ENCODE peak calls at places on chromosomes 13 and 19, in four cellular contexts. P is tibial nerve, T is cardiac muscle cell, J is left lung. D is an unnamed sample.

GRCh38 chr19:57099199-57099661 is 20.6 kb upstream of the USP29 start:
- DNase-seq in P (no peak), T (peak; percentile 70), J (peak; percentile 62), D (no peak)

GRCh38 chr19:49859838-49860715 is 7.3 kb downstream of the PNKP start:
- DNase-seq in T (no peak), P (no peak), J (no peak), D (no peak)

GRCh38 chr13:41064493-41064892 is 3.2 kb downstream of the WBP4 start:
- DNase-seq in P (no peak), T (peak; percentile 67), J (no peak), D (no peak)

GRCh38 chr19:6519289-6519688 is 11.5 kb upstream of the TNFSF9 start:
- DNase-seq in J (no peak), T (peak; percentile 77), P (no peak), D (no peak)

GRCh38 chr13:44155422-44156293 is 218.0 kb upstream of the SERP2 start:
- DNase-seq in J (peak; percentile 54), P (peak; percentile 33), T (peak; percentile 80), D (no peak)

GRCh38 chr13:43374621-43375020 is 351.2 kb downstream of the DNAJC15 start:
- DNase-seq in T (peak; percentile 80), P (no peak), J (no peak), D (peak; percentile 20)

GRCh38 chr13:34847751-34848150 is 94.3 kb upstream of the NBEA start:
- DNase-seq in J (no peak), T (no peak), P (no peak), D (no peak)

GRCh38 chr19:13451596-13451995 is 54.7 kb downstream of the CACNA1A start:
- DNase-seq in P (no peak), J (no peak), T (no peak), D (no peak)

GRCh38 chr13:112690242-112690943 is 555 bp downstream of the ATP11A start:
- DNase-seq in J (peak; percentile 42), P (no peak), T (peak; percentile 23), D (no peak)

GRCh38 chr13:47858678-47859050 is 142.4 kb downstream of the SUCLA2 start:
- DNase-seq in T (peak; percentile 80), P (no peak), J (no peak), D (no peak)

GRCh38 chr19:49592486-49593232 is 1.7 kb downstream of the PRR12 start:
- DNase-seq in P (no peak), J (no peak), T (peak; percentile 12), D (peak; percentile 28)

GRCh38 chr13:95641291-95641811 is 3.2 kb downstream of the DZIP1 start:
- DNase-seq in P (no peak), J (no peak), T (peak; percentile 52), D (no peak)

GRCh38 chr13:80141114-80141849 is 199.6 kb downstream of the SPRY2 start:
- DNase-seq in J (peak; percentile 39), P (no peak), T (peak; percentile 96), D (peak; percentile 57)

GRCh38 chr19:46850228-46851203 is at the start of gene AP2S1:
- DNase-seq in J (peak; percentile 95), T (peak; percentile 100), P (peak; percentile 91), D (peak; percentile 98)

GRCh38 chr19:18802354-18802753 is 11.2 kb upstream of the COMP start:
- DNase-seq in J (no peak), T (no peak), P (no peak), D (no peak)

GRCh38 chr19:55069859-55070225 is 5.8 kb upstream of the EPS8L1 start:
- DNase-seq in P (no peak), J (no peak), T (no peak), D (no peak)

GRCh38 chr13:39407786-39408185 is 195.2 kb downstream of the LHFPL6 start:
- DNase-seq in T (no peak), P (no peak), J (no peak), D (no peak)

GRCh38 chr19:21023901-21024300 is 3.4 kb downstream of the ZNF430 start:
- DNase-seq in P (no peak), J (no peak), T (no peak), D (no peak)

GRCh38 chr19:677601-678380 is 1.6 kb downstream of the FSTL3 start:
- DNase-seq in J (no peak), T (no peak), P (no peak), D (no peak)

GRCh38 chr19:3135961-3136683 is at the start of gene GNA15:
- DNase-seq in J (peak; percentile 77), T (no peak), P (no peak), D (no peak)

GRCh38 chr19:33678796-33679195 is 57.0 kb downstream of the CHST8 start:
- DNase-seq in J (no peak), T (no peak), P (no peak), D (no peak)

GRCh38 chr13:21675095-21676007 is 4.5 kb downstream of the FGF9 start:
- DNase-seq in T (no peak), J (peak; percentile 43), P (no peak), D (no peak)

GRCh38 chr13:73273737-73274136 is 214.9 kb downstream of the KLF5 start:
- DNase-seq in P (no peak), J (no peak), T (peak; percentile 57), D (peak; percentile 40)

GRCh38 chr13:26601669-26602068 is 44.2 kb downstream of the WASF3 start:
- DNase-seq in P (no peak), T (peak; percentile 40), J (no peak), D (no peak)

GRCh38 chr13:29591310-29591709 is 4.2 kb downstream of the SLC7A1 start:
- DNase-seq in J (no peak), T (no peak), P (no peak), D (no peak)

GRCh38 chr13:19862511-19863313 is 737 bp downstream of the ZMYM5 start:
- DNase-seq in T (peak; percentile 28), J (peak; percentile 52), P (no peak), D (peak; percentile 42)

GRCh38 chr13:50291611-50292010 is 276.4 kb downstream of the KCNRG start:
- DNase-seq in J (no peak), T (peak; percentile 13), P (no peak), D (no peak)

GRCh38 chr13:64774915-64775314 is 2455.2 kb downstream of the PCDH9 start:
- DNase-seq in T (no peak), P (no peak), J (no peak), D (no peak)
- H3K4me3 ChIP-seq in T (no peak overlapping the region), P (no peak overlapping the region), J (no peak overlapping the region), D (no peak overlapping the region)

GRCh38 chr19:4266253-4267000 is 12.6 kb upstream of the SHD start:
- DNase-seq in J (no peak), T (no peak), P (no peak), D (no peak)
- H3K36me3 ChIP-seq in J (no peaks in the 10 kb centered on the region), T (no peaks in the 10 kb centered on the region), P (peaks cover 2% of the 10 kb centered on the region), D (peaks cover 31% of the 10 kb centered on the region)

DNA sequence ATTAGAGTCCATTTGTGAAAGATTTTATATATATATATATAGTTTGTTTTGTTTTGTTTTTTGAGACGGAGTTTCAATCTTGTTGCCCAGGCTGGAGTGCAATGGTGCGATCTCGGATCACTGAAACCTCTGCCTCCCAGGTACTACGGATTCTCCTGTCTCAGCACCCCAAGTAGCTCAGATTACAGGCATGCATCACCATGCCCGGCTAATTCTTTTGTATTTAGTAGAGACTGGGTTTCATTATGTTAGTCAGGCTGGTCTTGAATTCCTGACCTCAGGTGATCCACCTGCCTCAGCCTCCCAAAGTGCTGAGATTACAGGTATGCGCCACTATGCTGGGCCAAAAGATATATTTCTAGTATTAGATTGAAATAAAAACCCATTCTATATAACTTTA is 4.0 kb upstream of the ZNF701 start:
- DNase-seq in T (no peak), P (no peak), J (no peak), D (no peak)
- H3K9me3 ChIP-seq in T (no peaks in the 10 kb centered on the region), P (no peaks in the 10 kb centered on the region), J (peaks cover 77% of the 10 kb centered on the region), D (peaks cover 5% of the 10 kb centered on the region)

GRCh38 chr13:99367106-99367616 is 60.0 kb upstream of the GPR183 start:
- DNase-seq in J (no peak), P (no peak), T (no peak), D (no peak)
- H3K4me3 ChIP-seq in J (no peak overlapping the region), P (no peak overlapping the region), T (no peak overlapping the region), D (no peak overlapping the region)

GRCh38 chr19:31826325-31826724 is 477.1 kb upstream of the TSHZ3 start:
- DNase-seq in J (no peak), P (no peak), T (no peak), D (no peak)
- H3K36me3 ChIP-seq in J (no peaks in the 10 kb centered on the region), P (no peaks in the 10 kb centered on the region), T (no peaks in the 10 kb centered on the region), D (no peaks in the 10 kb centered on the region)

DNA sequence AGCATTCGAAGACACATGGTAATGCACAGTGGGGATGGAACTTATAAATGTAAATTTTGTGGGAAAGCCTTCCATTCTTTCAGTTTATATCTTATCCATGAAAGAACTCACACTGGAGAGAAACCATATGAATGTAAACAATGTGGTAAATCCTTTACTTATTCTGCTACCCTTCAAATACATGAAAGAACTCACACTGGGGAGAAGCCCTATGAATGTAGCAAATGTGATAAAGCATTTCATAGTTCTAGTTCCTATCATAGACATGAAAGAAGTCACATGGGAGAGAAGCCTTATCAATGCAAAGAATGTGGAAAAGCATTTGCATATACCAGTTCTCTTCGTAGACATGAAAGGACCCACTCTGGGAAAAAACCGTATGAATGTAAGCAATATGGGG is 16.2 kb upstream of the ZNF763 start:
- DNase-seq in J (no peak), P (no peak), T (no peak), D (no peak)
- H3K9me3 ChIP-seq in J (peaks cover 100% of the 10 kb centered on the region), P (peaks cover 11% of the 10 kb centered on the region), T (peaks cover 21% of the 10 kb centered on the region), D (peaks cover 58% of the 10 kb centered on the region)

D was measured in SJSA1.